ENCODE peak calls at places on chromosomes 16 and 17, in four cellular contexts. One of them, this sample, is unnamed.

GRCh38 chr16:2365895-2366294 is 25.4 kb upstream of the ABCA3 start:
- DNase-seq in stimulated activated CD4-positive, alpha-beta T cell treated with anti-CD3 and anti-CD28 coated beads, Interleukin-4, amount 100 ng/mL, for 24 hours: no peak
- DNase-seq in astrocyte: peak
- DNase-seq in activated naive CD4-positive, alpha-beta T cell: no peak
- DNase-seq in this sample: peak

GRCh38 chr16:50616386-50616785 is 64.7 kb downstream of the SNX20 start:
- DNase-seq in activated naive CD4-positive, alpha-beta T cell: no peak
- DNase-seq in stimulated activated CD4-positive, alpha-beta T cell treated with anti-CD3 and anti-CD28 coated beads, Interleukin-4, amount 100 ng/mL, for 24 hours: no peak
- DNase-seq in astrocyte: no peak
- DNase-seq in this sample: no peak

GRCh38 chr17:8421571-8421970 is 14.1 kb upstream of the NDEL1 start:
- DNase-seq in astrocyte: no peak
- DNase-seq in activated naive CD4-positive, alpha-beta T cell: no peak
- DNase-seq in stimulated activated CD4-positive, alpha-beta T cell treated with anti-CD3 and anti-CD28 coated beads, Interleukin-4, amount 100 ng/mL, for 24 hours: no peak
- DNase-seq in this sample: no peak

GRCh38 chr17:57338257-57338919 is 82.1 kb downstream of the MSI2 start:
- DNase-seq in astrocyte: no peak
- DNase-seq in activated naive CD4-positive, alpha-beta T cell: no peak
- DNase-seq in stimulated activated CD4-positive, alpha-beta T cell treated with anti-CD3 and anti-CD28 coated beads, Interleukin-4, amount 100 ng/mL, for 24 hours: no peak
- DNase-seq in this sample: no peak

GRCh38 chr16:84648595-84649510 is 542 bp downstream of the KLHL36 start:
- DNase-seq in activated naive CD4-positive, alpha-beta T cell: no peak
- DNase-seq in stimulated activated CD4-positive, alpha-beta T cell treated with anti-CD3 and anti-CD28 coated beads, Interleukin-4, amount 100 ng/mL, for 24 hours: peak
- DNase-seq in astrocyte: no peak
- DNase-seq in this sample: no peak

GRCh38 chr16:3171181-3171854 is 16.7 kb upstream of the OR1F1 start:
- DNase-seq in astrocyte: no peak
- DNase-seq in stimulated activated CD4-positive, alpha-beta T cell treated with anti-CD3 and anti-CD28 coated beads, Interleukin-4, amount 100 ng/mL, for 24 hours: peak
- DNase-seq in activated naive CD4-positive, alpha-beta T cell: no peak
- DNase-seq in this sample: no peak

GRCh38 chr17:5115673-5116651 is at the start of gene USP6:
- DNase-seq in stimulated activated CD4-positive, alpha-beta T cell treated with anti-CD3 and anti-CD28 coated beads, Interleukin-4, amount 100 ng/mL, for 24 hours: no peak
- DNase-seq in astrocyte: no peak
- DNase-seq in activated naive CD4-positive, alpha-beta T cell: no peak
- DNase-seq in this sample: no peak

GRCh38 chr16:67883872-67884261 is 818 bp upstream of the NRN1L start:
- DNase-seq in astrocyte: no peak
- DNase-seq in activated naive CD4-positive, alpha-beta T cell: peak
- DNase-seq in stimulated activated CD4-positive, alpha-beta T cell treated with anti-CD3 and anti-CD28 coated beads, Interleukin-4, amount 100 ng/mL, for 24 hours: peak
- DNase-seq in this sample: peak

GRCh38 chr17:29640413-29640812 is 17.7 kb upstream of the CORO6 start:
- DNase-seq in activated naive CD4-positive, alpha-beta T cell: no peak
- DNase-seq in stimulated activated CD4-positive, alpha-beta T cell treated with anti-CD3 and anti-CD28 coated beads, Interleukin-4, amount 100 ng/mL, for 24 hours: no peak
- DNase-seq in astrocyte: peak
- DNase-seq in this sample: peak

GRCh38 chr17:21689604-21690003 is 2.7 kb upstream of the KCNJ18 start:
- DNase-seq in activated naive CD4-positive, alpha-beta T cell: no peak
- DNase-seq in stimulated activated CD4-positive, alpha-beta T cell treated with anti-CD3 and anti-CD28 coated beads, Interleukin-4, amount 100 ng/mL, for 24 hours: no peak
- DNase-seq in astrocyte: peak
- DNase-seq in this sample: peak

GRCh38 chr16:81706327-81707295 is 72.5 kb upstream of the PLCG2 start:
- DNase-seq in astrocyte: no peak
- DNase-seq in stimulated activated CD4-positive, alpha-beta T cell treated with anti-CD3 and anti-CD28 coated beads, Interleukin-4, amount 100 ng/mL, for 24 hours: no peak
- DNase-seq in activated naive CD4-positive, alpha-beta T cell: no peak
- DNase-seq in this sample: no peak

GRCh38 chr17:58052951-58053715 is 30.1 kb upstream of the DYNLL2 start:
- DNase-seq in stimulated activated CD4-positive, alpha-beta T cell treated with anti-CD3 and anti-CD28 coated beads, Interleukin-4, amount 100 ng/mL, for 24 hours: peak
- DNase-seq in astrocyte: no peak
- DNase-seq in activated naive CD4-positive, alpha-beta T cell: no peak
- DNase-seq in this sample: no peak

GRCh38 chr17:2697611-2698162 is 13.9 kb downstream of the CLUH start:
- DNase-seq in activated naive CD4-positive, alpha-beta T cell: no peak
- DNase-seq in astrocyte: no peak
- DNase-seq in stimulated activated CD4-positive, alpha-beta T cell treated with anti-CD3 and anti-CD28 coated beads, Interleukin-4, amount 100 ng/mL, for 24 hours: no peak
- DNase-seq in this sample: no peak

GRCh38 chr16:19885456-19886060 is 910 bp upstream of the GPRC5B start:
- DNase-seq in astrocyte: no peak
- DNase-seq in activated naive CD4-positive, alpha-beta T cell: no peak
- DNase-seq in stimulated activated CD4-positive, alpha-beta T cell treated with anti-CD3 and anti-CD28 coated beads, Interleukin-4, amount 100 ng/mL, for 24 hours: no peak
- DNase-seq in this sample: no peak

GRCh38 chr17:4407851-4408250 is 25.9 kb upstream of the SPNS3 start:
- DNase-seq in astrocyte: no peak
- DNase-seq in stimulated activated CD4-positive, alpha-beta T cell treated with anti-CD3 and anti-CD28 coated beads, Interleukin-4, amount 100 ng/mL, for 24 hours: no peak
- DNase-seq in activated naive CD4-positive, alpha-beta T cell: no peak
- DNase-seq in this sample: peak

GRCh38 chr16:61617214-61617783 is 418.9 kb downstream of the CDH8 start:
- DNase-seq in activated naive CD4-positive, alpha-beta T cell: no peak
- DNase-seq in astrocyte: no peak
- DNase-seq in stimulated activated CD4-positive, alpha-beta T cell treated with anti-CD3 and anti-CD28 coated beads, Interleukin-4, amount 100 ng/mL, for 24 hours: no peak
- DNase-seq in this sample: no peak

GRCh38 chr16:3349175-3349574 is 6.5 kb upstream of the OR2C1 start:
- DNase-seq in stimulated activated CD4-positive, alpha-beta T cell treated with anti-CD3 and anti-CD28 coated beads, Interleukin-4, amount 100 ng/mL, for 24 hours: no peak
- DNase-seq in astrocyte: no peak
- DNase-seq in activated naive CD4-positive, alpha-beta T cell: no peak
- DNase-seq in this sample: no peak

GRCh38 chr17:12627177-12627629 is 38.5 kb upstream of the MYOCD start:
- DNase-seq in activated naive CD4-positive, alpha-beta T cell: no peak
- DNase-seq in astrocyte: peak
- DNase-seq in stimulated activated CD4-positive, alpha-beta T cell treated with anti-CD3 and anti-CD28 coated beads, Interleukin-4, amount 100 ng/mL, for 24 hours: no peak
- DNase-seq in this sample: peak

GRCh38 chr16:48292452-48292851 is 45.1 kb upstream of the ABCC11 start:
- DNase-seq in astrocyte: no peak
- DNase-seq in activated naive CD4-positive, alpha-beta T cell: no peak
- DNase-seq in stimulated activated CD4-positive, alpha-beta T cell treated with anti-CD3 and anti-CD28 coated beads, Interleukin-4, amount 100 ng/mL, for 24 hours: no peak
- DNase-seq in this sample: no peak

GRCh38 chr16:87318158-87318644 is 1.0 kb upstream of the C16orf95 start:
- DNase-seq in activated naive CD4-positive, alpha-beta T cell: no peak
- DNase-seq in astrocyte: no peak
- DNase-seq in stimulated activated CD4-positive, alpha-beta T cell treated with anti-CD3 and anti-CD28 coated beads, Interleukin-4, amount 100 ng/mL, for 24 hours: no peak
- DNase-seq in this sample: peak

GRCh38 chr16:66741131-66741900 is 10.1 kb downstream of the DYNC1LI2 start:
- DNase-seq in activated naive CD4-positive, alpha-beta T cell: no peak
- DNase-seq in stimulated activated CD4-positive, alpha-beta T cell treated with anti-CD3 and anti-CD28 coated beads, Interleukin-4, amount 100 ng/mL, for 24 hours: no peak
- DNase-seq in astrocyte: peak
- DNase-seq in this sample: peak

GRCh38 chr17:81404557-81405165 is 9.4 kb downstream of the BAHCC1 start:
- DNase-seq in activated naive CD4-positive, alpha-beta T cell: no peak
- DNase-seq in stimulated activated CD4-positive, alpha-beta T cell treated with anti-CD3 and anti-CD28 coated beads, Interleukin-4, amount 100 ng/mL, for 24 hours: no peak
- DNase-seq in astrocyte: no peak
- DNase-seq in this sample: no peak

GRCh38 chr16:73956592-73957495 is 339.8 kb upstream of the PSMD7 start:
- DNase-seq in stimulated activated CD4-positive, alpha-beta T cell treated with anti-CD3 and anti-CD28 coated beads, Interleukin-4, amount 100 ng/mL, for 24 hours: peak
- DNase-seq in activated naive CD4-positive, alpha-beta T cell: no peak
- DNase-seq in astrocyte: peak
- DNase-seq in this sample: peak

This sample was measured in fibroblast of lung.